ENCODE peak calls at places on chromosomes 11 and 22, in eight cellular contexts. M, P, U, Q, L, W, D and A are unnamed samples.

GRCh38 chr11:72735495-72736027 is 16.6 kb downstream of the ARAP1 start:
- DNase-seq in M (no peak), P (peak), L (peak), D (peak), U (no peak), W (no peak), Q (no peak), A (no peak)

GRCh38 chr11:19664896-19665548 is 47.6 kb upstream of the NAV2 start:
- DNase-seq in L (no peak), W (no peak), D (no peak), Q (no peak), M (peak), U (no peak), P (no peak), A (no peak)

GRCh38 chr11:12110714-12111481 is 508 bp downstream of the MICAL2 start:
- DNase-seq in U (peak), P (no peak), M (no peak), W (no peak), D (peak), L (peak), Q (no peak), A (no peak)

GRCh38 chr11:13298765-13299164 is 21.2 kb downstream of the BMAL1 start:
- DNase-seq in Q (no peak), D (no peak), W (no peak), U (no peak), M (no peak), P (no peak), L (peak), A (no peak)

GRCh38 chr22:22194931-22195264 is 49.7 kb upstream of the VPREB1 start:
- DNase-seq in W (no peak), M (no peak), L (no peak), U (no peak), D (no peak), Q (no peak), P (no peak), A (no peak)

GRCh38 chr22:37015587-37015878 is 3.7 kb downstream of the TST start:
- DNase-seq in M (no peak), U (no peak), Q (no peak), D (no peak), L (no peak), P (no peak), W (no peak), A (no peak)

GRCh38 chr22:50548046-50548912 is 2.6 kb downstream of the KLHDC7B start:
- DNase-seq in P (no peak), U (peak), Q (no peak), D (peak), M (no peak), W (no peak), L (peak), A (no peak)

GRCh38 chr22:27045103-27045940 is 387.9 kb downstream of the MIAT start:
- DNase-seq in D (no peak), L (no peak), Q (peak), M (no peak), P (no peak), W (no peak), U (peak), A (no peak)

GRCh38 chr22:20438066-20438677 is 547 bp upstream of the SCARF2 start:
- DNase-seq in P (no peak), Q (no peak), D (peak), M (no peak), U (no peak), L (peak), W (no peak), A (no peak)

GRCh38 chr11:73729594-73730206 is 31.2 kb downstream of the RAB6A start:
- DNase-seq in Q (peak), L (no peak), D (no peak), M (no peak), P (peak), W (no peak), U (no peak), A (no peak)

GRCh38 chr11:19513253-19513652 is 199.4 kb upstream of the NAV2 start:
- DNase-seq in L (no peak), Q (no peak), U (no peak), W (no peak), M (no peak), D (no peak), P (no peak), A (no peak)

GRCh38 chr11:59960502-59961381 is 3.1 kb upstream of the OOSP4A start:
- DNase-seq in D (no peak), P (no peak), L (no peak), U (no peak), M (no peak), W (no peak), Q (no peak), A (no peak)

GRCh38 chr11:75579841-75580240 is 17.8 kb downstream of the SERPINH1 start:
- DNase-seq in L (no peak), U (no peak), W (no peak), M (no peak), Q (no peak), P (no peak), D (peak), A (no peak)

GRCh38 chr11:128757235-128757711 is 63.4 kb downstream of the FLI1 start:
- DNase-seq in L (peak), W (no peak), D (no peak), U (no peak), P (peak), Q (no peak), M (no peak), A (peak)

GRCh38 chr11:69127091-69127850 is 28.5 kb upstream of the SMIM38 start:
- DNase-seq in M (no peak), Q (no peak), P (no peak), W (peak), U (peak), L (peak), D (no peak), A (peak)

GRCh38 chr11:68931911-68932310 is 28.2 kb downstream of the IGHMBP2 start:
- DNase-seq in U (no peak), L (peak), Q (no peak), D (no peak), P (no peak), M (no peak), W (no peak), A (no peak)

GRCh38 chr11:27349919-27350318 is 13.1 kb downstream of the CCDC34 start:
- DNase-seq in P (no peak), L (no peak), D (no peak), M (no peak), U (no peak), W (no peak), Q (no peak), A (no peak)

GRCh38 chr11:27352781-27353180 is 10.2 kb downstream of the CCDC34 start:
- DNase-seq in Q (no peak), P (no peak), L (no peak), D (no peak), U (no peak), M (no peak), W (no peak), A (no peak)

GRCh38 chr11:27350503-27350902 is 12.5 kb downstream of the CCDC34 start:
- DNase-seq in L (no peak), P (no peak), Q (no peak), D (no peak), W (no peak), M (no peak), U (no peak), A (no peak)

GRCh38 chr11:27347949-27348879 is 14.8 kb downstream of the CCDC34 start:
- DNase-seq in W (no peak), U (no peak), M (no peak), P (no peak), D (no peak), L (no peak), Q (no peak), A (no peak)

GRCh38 chr11:27347361-27347760 is 15.7 kb downstream of the CCDC34 start:
- DNase-seq in Q (no peak), D (no peak), U (no peak), P (no peak), L (no peak), W (no peak), M (no peak), A (no peak)
- H3K4me3 ChIP-seq in Q (peak), D (no peak), U (no peak), P (no peak), L (no peak), W (no peak), M (no peak), A (no peak)

GRCh38 chr22:48500481-48501230 is 1327.0 kb downstream of the BRD1 start:
- DNase-seq in Q (no peak), D (no peak), M (no peak), U (no peak), P (no peak), W (no peak), L (peak), A (no peak)

GRCh38 chr22:48498526-48499331 is 1328.9 kb downstream of the BRD1 start:
- DNase-seq in L (peak), M (no peak), D (no peak), W (no peak), P (no peak), Q (no peak), U (no peak), A (no peak)

GRCh38 chr22:48503035-48503625 is 1324.5 kb downstream of the BRD1 start:
- DNase-seq in W (no peak), D (no peak), P (no peak), L (peak), Q (no peak), M (no peak), U (no peak), A (no peak)

GRCh38 chr22:48499456-48500425 is 1327.9 kb downstream of the BRD1 start:
- DNase-seq in W (no peak), P (no peak), D (no peak), L (peak), M (no peak), U (no peak), Q (no peak), A (no peak)

DNA sequence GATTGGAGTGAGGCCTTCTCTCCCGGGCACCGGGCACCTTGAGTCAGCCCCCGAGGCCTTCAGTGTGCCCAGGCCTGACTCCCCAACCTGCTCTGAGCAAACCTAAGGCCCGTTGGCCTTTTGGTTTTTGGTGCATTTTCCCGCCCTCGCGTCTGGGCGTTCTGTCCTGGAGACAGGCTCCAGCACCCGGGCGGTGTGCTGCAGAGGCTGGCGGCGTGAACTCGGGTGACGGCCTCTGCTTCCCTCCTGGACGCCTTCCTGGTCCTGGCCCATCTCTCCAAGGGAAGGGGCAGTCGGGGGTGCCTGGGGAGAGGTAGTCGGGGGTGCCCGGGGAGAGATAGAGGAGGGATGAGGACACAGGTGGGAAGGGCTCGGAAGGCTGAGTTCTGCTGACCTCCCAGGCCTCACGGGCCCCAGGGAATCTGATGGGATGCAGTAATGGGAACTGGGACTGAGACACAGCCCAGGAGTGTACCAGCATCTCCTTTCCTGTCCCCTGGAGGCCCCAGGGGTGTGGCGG is 1326.4 kb downstream of the BRD1 start:
- DNase-seq in P (no peak), W (no peak), L (peak), M (no peak), Q (no peak), U (no peak), D (no peak), A (no peak)
- TF ChIP-seq POLR2A in P (no peak), W (no peak), L (no peak), M (no peak), Q (no peak), U (no peak), D (no peak), A (no peak)

GRCh38 chr11:4610258-4610935 is 2.4 kb upstream of the TRIM68 start:
- DNase-seq in M (no peak), L (no peak), W (no peak), U (no peak), Q (no peak), D (no peak), P (no peak), A (no peak)
- H3K4me3 ChIP-seq in M (no peak), L (no peak), W (no peak), U (no peak), Q (no peak), D (no peak), P (no peak), A (no peak)

GRCh38 chr22:49068861-49069260 is 758.8 kb downstream of the BRD1 start:
- DNase-seq in W (no peak), P (no peak), M (no peak), L (no peak), U (no peak), D (no peak), Q (no peak), A (peak)
- TF ChIP-seq POLR2A in W (no peak), P (no peak), M (no peak), L (no peak), U (no peak), D (no peak), Q (no peak), A (no peak)

GRCh38 chr11:126150256-126150655 is 61.2 kb downstream of the RPUSD4 start:
- DNase-seq in Q (no peak), D (no peak), U (no peak), W (no peak), M (no peak), P (no peak), L (peak), A (no peak)
- H3K4me3 ChIP-seq in Q (no peak), D (no peak), U (no peak), W (no peak), M (no peak), P (no peak), L (no peak), A (no peak)

DNA sequence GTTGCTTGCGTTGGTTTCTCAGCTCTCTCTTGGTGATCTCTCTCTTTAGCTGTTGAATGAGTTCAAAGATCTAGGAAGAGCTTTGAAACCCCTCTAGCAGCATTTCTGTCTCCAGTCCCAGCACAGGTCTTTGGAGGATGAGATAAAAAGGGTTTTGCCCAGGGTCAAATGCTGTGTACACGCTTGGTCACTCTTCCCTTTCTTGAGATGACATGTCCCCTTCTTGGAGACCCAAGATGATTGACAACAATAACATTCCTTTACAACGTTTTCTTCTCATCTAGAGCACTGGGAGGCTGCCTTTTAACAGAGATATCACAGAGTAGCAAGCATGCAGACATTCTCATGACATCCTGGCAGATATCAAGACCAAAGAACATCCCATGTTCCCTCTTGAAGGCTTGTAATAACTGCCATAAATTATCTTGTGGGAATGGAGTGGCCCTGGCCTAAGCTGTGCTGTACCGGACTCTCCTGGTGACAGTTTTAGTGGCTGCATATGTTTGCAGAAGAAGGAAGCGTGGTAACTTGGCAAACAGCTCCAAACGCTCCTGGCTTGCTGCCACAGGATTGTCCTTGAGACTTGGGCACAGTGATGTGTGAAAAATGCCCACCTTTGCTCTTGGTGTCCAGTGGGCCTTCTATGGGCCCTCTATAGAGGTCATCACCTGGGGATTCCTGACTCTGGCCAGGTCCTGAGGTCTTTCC is 107.8 kb downstream of the PTPRJ start:
- DNase-seq in Q (no peak), P (no peak), U (peak), L (no peak), M (no peak), D (peak), W (no peak), A (peak)
- TF ChIP-seq POLR2A in Q (no peak), P (no peak), U (no peak), L (no peak), M (no peak), D (no peak), W (no peak), A (no peak)

GRCh38 chr22:46696225-46696518 is 41.9 kb downstream of the CERK start:
- DNase-seq in L (no peak), Q (no peak), P (no peak), M (no peak), D (peak), U (no peak), W (no peak), A (no peak)
- H3K4me3 ChIP-seq in L (no peak), Q (no peak), P (no peak), M (no peak), D (no peak), U (no peak), W (no peak), A (no peak)